ENCODE peak calls at places on chromosomes 4 and X, in five cellular contexts. R, C, Y, F and G are unnamed samples.

GRCh38 chrX:3518870-3519269 is 172.4 kb upstream of the MXRA5 start:
- DNase-seq in R (peak), C (peak), Y (no peak), F (no peak), G (peak)

GRCh38 chrX:125203737-125204578 is 115.7 kb upstream of the TEX13C start:
- DNase-seq in R (no peak), C (peak), Y (no peak), F (no peak), G (peak)

GRCh38 chr4:173046818-173047217 is 121.8 kb upstream of the GALNT7 start:
- DNase-seq in R (no peak), C (peak), Y (no peak), F (no peak), G (no peak)

GRCh38 chr4:182453830-182454229 is 210.6 kb downstream of the TENM3 start:
- DNase-seq in R (no peak), C (no peak), Y (no peak), F (no peak), G (no peak)

GRCh38 chr4:18566970-18567799 is 545.6 kb upstream of the LCORL start:
- DNase-seq in R (no peak), C (peak), Y (peak), F (no peak), G (no peak)

GRCh38 chr4:47315346-47315745 is 148.2 kb downstream of the COMMD8 start:
- DNase-seq in R (no peak), C (peak), Y (no peak), F (no peak), G (no peak)

GRCh38 chrX:3811331-3812311 is 98.2 kb upstream of the PRKX start:
- DNase-seq in R (no peak), C (peak), Y (no peak), F (no peak), G (no peak)

GRCh38 chrX:40094041-40094899 is 3.5 kb downstream of the BCOR start:
- DNase-seq in R (no peak), C (peak), Y (peak), F (no peak), G (peak)

GRCh38 chr4:84971319-84971932 is 4.9 kb upstream of the WDFY3 start:
- DNase-seq in R (no peak), C (peak), Y (peak), F (no peak), G (no peak)

GRCh38 chr4:81827568-81828202 is 356.0 kb upstream of the RASGEF1B start:
- DNase-seq in R (no peak), C (no peak), Y (no peak), F (no peak), G (no peak)

GRCh38 chrX:6735235-6735634 is 200.3 kb upstream of the VCX3A start:
- DNase-seq in R (no peak), C (no peak), Y (no peak), F (no peak), G (no peak)

GRCh38 chr4:164789047-164789446 is 35.1 kb downstream of the SMIM31 start:
- DNase-seq in R (no peak), C (no peak), Y (no peak), F (no peak), G (no peak)

GRCh38 chr4:140071806-140072205 is 82.2 kb downstream of the MAML3 start:
- DNase-seq in R (no peak), C (no peak), Y (no peak), F (no peak), G (no peak)

GRCh38 chr4:189815404-189816192 is 125.1 kb upstream of the FRG1 start:
- DNase-seq in R (no peak), C (no peak), Y (no peak), F (no peak), G (no peak)

GRCh38 chr4:77006753-77007355 is 57.3 kb downstream of the SEPTIN11 start:
- DNase-seq in R (no peak), C (no peak), Y (no peak), F (no peak), G (no peak)

GRCh38 chrX:9341305-9342201 is 123.3 kb upstream of the TBL1X start:
- DNase-seq in R (no peak), C (peak), Y (no peak), F (peak), G (peak)

GRCh38 chr4:10006236-10006603 is 15.1 kb downstream of the SLC2A9 start:
- DNase-seq in R (no peak), C (no peak), Y (peak), F (no peak), G (no peak)

GRCh38 chr4:39860804-39861203 is 116.9 kb downstream of the PDS5A start:
- DNase-seq in R (no peak), C (no peak), Y (no peak), F (no peak), G (no peak)

GRCh38 chr4:109303141-109303499 is 662 bp upstream of the COL25A1 start:
- DNase-seq in R (no peak), C (peak), Y (peak), F (no peak), G (no peak)

GRCh38 chr4:71878388-71878787 is 94.5 kb upstream of the GC start:
- DNase-seq in R (no peak), C (no peak), Y (no peak), F (no peak), G (no peak)
- H2BK12ac ChIP-seq in R (no peak), C (no peak), Y (no peak), F (no peak), G (no peak)

DNA sequence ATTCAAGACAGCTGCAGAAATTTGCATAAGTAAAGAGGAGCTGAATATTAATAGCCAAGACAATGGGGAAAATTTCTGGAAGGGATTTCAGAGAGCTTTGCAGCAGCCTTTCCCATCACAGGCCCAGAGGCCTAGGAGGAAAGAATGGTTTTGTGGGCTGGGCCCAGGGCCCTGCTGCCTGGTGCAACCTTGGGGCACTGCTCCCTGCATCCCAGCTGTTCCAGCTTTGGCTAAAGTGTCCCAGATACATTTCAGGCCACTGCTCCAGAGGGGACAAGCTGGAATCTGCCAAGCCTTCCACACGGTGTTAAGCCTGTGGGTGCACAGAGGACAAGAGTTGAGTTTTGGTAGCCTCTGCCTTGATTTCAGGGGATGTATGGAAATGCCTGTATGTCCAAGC is 185.6 kb upstream of the SFRP2 start:
- DNase-seq in R (no peak), C (no peak), Y (no peak), F (no peak), G (no peak)
- H2BK12ac ChIP-seq in R (no peak), C (no peak), Y (no peak), F (no peak), G (no peak)

GRCh38 chr4:73067971-73068394 is 1.5 kb downstream of the COX18 start:
- DNase-seq in R (no peak), C (no peak), Y (no peak), F (no peak), G (no peak)

GRCh38 chr4:73068496-73069337 is 799 bp downstream of the COX18 start:
- DNase-seq in R (no peak), C (peak), Y (no peak), F (no peak), G (no peak)

GRCh38 chr4:73064536-73064935 is 5.0 kb downstream of the COX18 start:
- DNase-seq in R (no peak), C (no peak), Y (no peak), F (no peak), G (no peak)

GRCh38 chr4:73069338-73070071 is at the start of gene COX18:
- DNase-seq in R (peak), C (peak), Y (peak), F (peak), G (peak)

GRCh38 chr4:73066928-73067327 is 2.6 kb downstream of the COX18 start:
- DNase-seq in R (no peak), C (no peak), Y (no peak), F (no peak), G (no peak)
- H2BK12ac ChIP-seq in R (no peak), C (no peak), Y (no peak), F (no peak), G (no peak)

GRCh38 chr4:89681671-89682070 is 155.3 kb downstream of the SNCA start:
- DNase-seq in R (no peak), C (no peak), Y (no peak), F (no peak), G (no peak)
- H2BK12ac ChIP-seq in R (no peak), C (no peak), Y (no peak), F (no peak), G (no peak)

GRCh38 chr4:98748609-98749008 is 90.2 kb upstream of the TSPAN5 start:
- DNase-seq in R (no peak), C (no peak), Y (no peak), F (no peak), G (no peak)
- H2BK12ac ChIP-seq in R (peak), C (no peak), Y (no peak), F (no peak), G (no peak)

DNA sequence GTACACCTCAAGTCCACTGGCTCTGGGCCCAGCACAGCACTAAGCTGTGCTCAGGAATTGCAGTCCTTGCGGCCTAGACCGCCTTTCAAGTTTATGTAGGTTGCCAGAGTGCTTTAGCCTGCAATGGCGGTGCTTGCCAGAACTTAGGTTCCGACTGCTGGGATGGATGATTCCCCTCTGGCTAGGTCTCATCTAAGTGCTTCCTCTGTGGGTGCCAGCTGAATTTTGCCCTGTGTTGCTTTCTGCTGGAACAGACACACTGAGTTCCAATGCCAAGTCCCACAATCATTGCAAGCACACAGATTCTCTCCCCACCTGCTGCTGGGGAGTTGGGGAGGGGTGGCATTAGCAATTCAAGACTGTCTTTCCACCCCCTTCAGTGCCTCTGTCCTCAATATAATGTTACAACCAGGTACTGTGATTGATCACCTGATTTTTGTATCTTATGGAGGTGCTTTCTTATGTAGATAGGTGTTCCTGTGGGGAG is 129.5 kb downstream of the GRID2 start:
- DNase-seq in R (peak), C (no peak), Y (no peak), F (no peak), G (peak)
- H2BK12ac ChIP-seq in R (peak), C (no peak), Y (no peak), F (no peak), G (no peak)

GRCh38 chr4:176226736-176227135 is 31.4 kb upstream of the SPATA4 start:
- DNase-seq in R (no peak), C (peak), Y (no peak), F (no peak), G (no peak)
- H2BK12ac ChIP-seq in R (no peak), C (no peak), Y (no peak), F (no peak), G (no peak)

GRCh38 chrX:7987160-7987992 is 60.2 kb upstream of the PNPLA4 start:
- DNase-seq in R (no peak), C (peak), Y (no peak), F (no peak), G (no peak)
- H2BK12ac ChIP-seq in R (no peak), C (no peak), Y (no peak), F (no peak), G (no peak)

DNA sequence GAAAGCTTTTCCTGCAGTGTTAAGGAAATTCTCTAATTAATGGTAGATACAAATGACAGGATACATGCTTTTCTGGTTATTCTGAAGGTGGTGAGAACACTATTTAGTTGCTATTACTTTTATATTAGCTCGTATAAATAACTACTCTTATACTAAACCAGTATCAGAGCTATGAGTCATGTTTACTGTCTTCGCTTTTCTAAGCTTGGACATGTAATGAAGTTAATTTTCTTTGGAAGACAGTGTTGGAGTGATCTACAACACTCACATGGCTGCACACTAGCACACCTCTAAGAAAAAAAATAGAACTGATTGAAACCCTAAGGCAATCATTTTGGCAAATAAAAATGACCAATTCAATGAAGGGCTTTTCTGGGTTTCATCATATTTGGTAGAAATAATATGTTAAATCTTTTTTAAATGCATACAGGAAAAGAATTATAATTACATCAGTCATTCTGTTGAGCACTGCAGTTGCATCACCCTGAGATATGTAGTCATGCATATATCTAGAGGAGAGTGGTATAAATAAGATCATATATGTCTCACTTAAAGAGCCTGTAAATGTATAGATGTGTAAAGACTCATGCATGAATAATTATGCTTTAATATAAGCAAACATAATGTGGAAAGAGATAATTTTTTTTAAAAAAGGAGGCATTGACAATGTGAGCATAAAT is 351.8 kb downstream of the PCDH7 start:
- DNase-seq in R (no peak), C (no peak), Y (no peak), F (no peak), G (no peak)
- H2BK12ac ChIP-seq in R (no peak), C (no peak), Y (no peak), F (no peak), G (no peak)